ENCODE peak calls at places on chromosomes 4 and X, in five cellular contexts. K is glutamatergic neuron, R is cardiac muscle cell, W is fibroblast of mammary gland, V is A673. T is an unnamed sample.

GRCh38 chr4:48706741-48707140 is 73.3 kb downstream of the FRYL start:
- DNase-seq in K (no peak), R (peak; percentile 57), W (peak; percentile 12), V (no peak), T (no peak)

GRCh38 chr4:15003891-15004700 is 1.8 kb downstream of the CPEB2 start:
- DNase-seq in K (peak; percentile 57), R (peak; percentile 58), W (no peak), V (peak; percentile 17), T (no peak)

GRCh38 chr4:173560896-173561295 is 30.9 kb upstream of the HAND2 start:
- DNase-seq in K (no peak), R (no peak), W (no peak), V (no peak), T (no peak)

GRCh38 chr4:36427696-36428095 is 146.3 kb downstream of the DTHD1 start:
- DNase-seq in K (no peak), R (no peak), W (no peak), V (no peak), T (no peak)

GRCh38 chr4:81454498-81454897 is 17.2 kb downstream of the RASGEF1B start:
- DNase-seq in K (no peak), R (no peak), W (no peak), V (peak; percentile 38), T (no peak)

GRCh38 chrX:39472161-39472560 is 625.6 kb downstream of the BCOR start:
- DNase-seq in K (no peak), R (no peak), W (no peak), V (no peak), T (no peak)

GRCh38 chr4:100736651-100737450 is 219.0 kb upstream of the EMCN start:
- DNase-seq in K (no peak), R (peak; percentile 5), W (peak; percentile 96), V (peak; percentile 69), T (peak; percentile 90)

GRCh38 chr4:7761720-7762119 is 177.9 kb downstream of the AFAP1 start:
- DNase-seq in K (peak; percentile 75), R (peak; percentile 85), W (peak; percentile 63), V (peak; percentile 86), T (no peak)

GRCh38 chr4:56976283-56976877 is 1.0 kb downstream of the NOA1 start:
- DNase-seq in K (peak; percentile 24), R (peak; percentile 24), W (no peak), V (no peak), T (no peak)

GRCh38 chrX:95764972-95765451 is 919.6 kb upstream of the DIAPH2 start:
- DNase-seq in K (no peak), R (peak; percentile 75), W (peak; percentile 44), V (peak; percentile 74), T (no peak)

GRCh38 chr4:113587156-113587555 is 174.4 kb downstream of the CAMK2D start:
- DNase-seq in K (no peak), R (no peak), W (no peak), V (no peak), T (no peak)

GRCh38 chr4:56130609-56131150 is 181.9 kb downstream of the CEP135 start:
- DNase-seq in K (no peak), R (no peak), W (peak; percentile 6), V (peak; percentile 5), T (no peak)

GRCh38 chr4:33477715-33478114 is 2757.5 kb downstream of the PCDH7 start:
- DNase-seq in K (no peak), R (no peak), W (no peak), V (no peak), T (no peak)

GRCh38 chr4:122832732-122833131 is 6.1 kb downstream of the FGF2 start:
- DNase-seq in K (no peak), R (no peak), W (no peak), V (no peak), T (no peak)

GRCh38 chrX:34382416-34382815 is 250.3 kb upstream of the FAM47A start:
- DNase-seq in K (no peak), R (no peak), W (peak; percentile 78), V (no peak), T (peak; percentile 58)

GRCh38 chrX:107449490-107450175 is at the start of gene FRMPD3:
- DNase-seq in K (peak; percentile 47), R (peak; percentile 72), W (no peak), V (no peak), T (no peak)

GRCh38 chr4:149194061-149194460 is 621.6 kb downstream of the IQCM start:
- DNase-seq in K (no peak), R (no peak), W (no peak), V (no peak), T (no peak)

GRCh38 chrX:22339459-22339858 is 66.7 kb downstream of the CBLL2 start:
- DNase-seq in K (no peak), R (no peak), W (no peak), V (no peak), T (no peak)

GRCh38 chr4:84647307-84647884 is 64.5 kb downstream of the CDS1 start:
- DNase-seq in K (no peak), R (no peak), W (peak; percentile 82), V (peak; percentile 7), T (no peak)

GRCh38 chr4:157075811-157076577 is at the start of gene GLRB:
- DNase-seq in K (peak; percentile 68), R (peak; percentile 56), W (no peak), V (peak; percentile 52), T (no peak)

GRCh38 chrX:133151320-133151719 is 54.4 kb upstream of the USP26 start:
- DNase-seq in K (no peak), R (no peak), W (no peak), V (no peak), T (no peak)

GRCh38 chr4:52038109-52038912 is at the start of gene SGCB:
- DNase-seq in K (peak; percentile 93), R (peak; percentile 74), W (peak; percentile 31), V (peak; percentile 54), T (no peak)

GRCh38 chr4:122617597-122618593 is 3.0 kb downstream of the IL21 start:
- DNase-seq in K (no peak), R (no peak), W (no peak), V (no peak), T (no peak)

GRCh38 chr4:148574502-148574901 is 132.3 kb upstream of the NR3C2 start:
- DNase-seq in K (no peak), R (no peak), W (peak; percentile 19), V (no peak), T (peak; percentile 22)

GRCh38 chrX:40267334-40268118 is 169.8 kb upstream of the BCOR start:
- DNase-seq in K (no peak), R (no peak), W (no peak), V (no peak), T (no peak)

GRCh38 chr4:80053140-80053910 is 19.7 kb downstream of the ANTXR2 start:
- DNase-seq in K (no peak), R (no peak), W (no peak), V (no peak), T (no peak)

GRCh38 chrX:48663241-48663640 is 20.4 kb upstream of the WAS start:
- DNase-seq in K (no peak), R (no peak), W (no peak), V (no peak), T (no peak)

GRCh38 chrX:2608638-2609430 is 82.3 kb upstream of the CD99 start:
- DNase-seq in K (peak; percentile 71), R (peak; percentile 86), W (peak; percentile 68), V (peak; percentile 95), T (peak; percentile 75)

GRCh38 chr4:15244354-15244753 is 183.5 kb upstream of the C1QTNF7 start:
- DNase-seq in K (no peak), R (no peak), W (peak; percentile 83), V (no peak), T (no peak)

GRCh38 chrX:132774312-132774711 is 184.1 kb downstream of the HS6ST2 start:
- DNase-seq in K (no peak), R (no peak), W (no peak), V (no peak), T (no peak)

GRCh38 chrX:129823115-129823514 is 20.6 kb downstream of the ZDHHC9 start:
- DNase-seq in K (peak; percentile 22), R (peak; percentile 28), W (peak; percentile 53), V (peak; percentile 66), T (no peak)

GRCh38 chr4:113049421-113050355 is at the start of gene ANK2:
- DNase-seq in K (peak; percentile 86), R (peak; percentile 27), W (peak; percentile 28), V (no peak), T (no peak)

GRCh38 chr4:187363453-187363852 is 632.1 kb upstream of the ZFP42 start:
- DNase-seq in K (no peak), R (no peak), W (no peak), V (no peak), T (no peak)

GRCh38 chrX:133953078-133953477 is 32.3 kb downstream of the GPC3 start:
- DNase-seq in K (no peak), R (no peak), W (no peak), V (no peak), T (no peak)

GRCh38 chr4:139015948-139016451 is 419 bp downstream of the NOCT start:
- DNase-seq in K (no peak), R (peak; percentile 61), W (peak; percentile 32), V (peak; percentile 45), T (peak; percentile 10)

DNA sequence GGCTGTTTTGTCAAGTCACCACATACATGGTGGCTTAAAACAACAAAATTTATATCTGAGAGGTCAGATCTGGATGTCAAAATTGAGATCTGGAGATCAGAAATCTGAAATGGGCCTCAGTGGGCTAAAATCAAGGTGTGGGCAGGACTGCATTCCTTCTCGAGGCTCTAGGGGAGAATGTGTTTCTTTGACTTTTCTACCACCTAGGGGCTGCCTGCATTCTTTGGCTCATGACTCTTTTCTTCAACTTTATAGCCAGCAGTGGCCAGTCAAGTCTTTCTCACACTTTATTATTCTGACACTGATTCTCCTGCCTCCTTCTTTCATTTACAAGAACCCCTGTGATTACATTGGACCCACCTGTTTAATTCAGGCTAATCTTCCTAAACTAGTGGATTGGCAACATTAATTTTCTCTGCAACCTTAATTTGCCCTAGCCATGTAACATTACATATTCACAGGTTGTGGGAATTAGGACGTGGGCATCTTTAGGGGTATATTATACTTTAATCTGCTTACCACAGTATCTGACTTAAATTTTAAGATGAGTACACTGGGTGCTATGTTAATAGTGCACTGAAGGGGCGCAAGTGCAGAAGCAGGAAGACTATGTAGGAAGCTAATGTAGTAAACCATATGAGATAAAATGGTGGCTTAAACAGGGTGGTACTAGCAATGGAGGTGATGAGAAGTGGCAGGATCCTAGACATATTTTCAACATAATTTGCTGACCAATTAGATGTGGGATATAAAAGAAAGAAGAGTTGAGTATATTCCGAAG is 188.0 kb downstream of the SLC4A4 start:
- DNase-seq in K (no peak), R (no peak), W (no peak), V (no peak), T (no peak)
- TF ChIP-seq CTCF in K (no peak), R (no peak), W (no peak), V (no peak), T (peak; percentile 48)

GRCh38 chr4:126051709-126052424 is 737.1 kb downstream of the FAT4 start:
- DNase-seq in K (no peak), R (peak; percentile 26), W (peak; percentile 79), V (peak; percentile 70), T (peak; percentile 57)
- TF ChIP-seq CTCF in K (no peak), R (peak; percentile 25), W (peak; percentile 35), V (peak; percentile 45), T (peak; percentile 47)

DNA sequence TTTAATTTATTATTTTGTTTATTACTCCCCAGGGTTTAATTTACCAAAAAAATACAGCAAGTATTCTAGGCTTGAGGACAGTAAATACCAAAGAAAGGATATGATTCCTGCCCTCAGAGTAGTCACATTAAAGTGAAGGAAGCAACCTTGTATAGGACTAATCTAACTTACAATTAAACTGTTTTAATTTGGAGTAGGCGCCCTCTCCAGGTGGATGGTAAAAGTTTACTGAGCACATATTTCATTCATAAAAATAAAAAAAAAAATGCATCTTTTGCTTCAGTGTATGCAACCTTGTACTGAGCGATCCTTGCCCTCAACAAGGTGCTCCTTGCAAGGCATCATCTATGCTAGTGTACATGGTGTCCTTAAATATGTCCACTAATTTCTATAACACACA is 72.0 kb upstream of the MAGEB16 start:
- DNase-seq in K (no peak), R (peak; percentile 12), W (peak; percentile 18), V (peak; percentile 53), T (peak; percentile 0)
- TF ChIP-seq CTCF in K (peak; percentile 11), R (peak; percentile 12), W (peak; percentile 27), V (peak; percentile 54), T (peak; percentile 38)

GRCh38 chrX:25021132-25021498 is 5.3 kb upstream of the ARX start:
- DNase-seq in K (no peak), R (no peak), W (no peak), V (peak; percentile 63), T (no peak)
- TF ChIP-seq CTCF in K (peak; percentile 7), R (no peak), W (no peak), V (peak; percentile 20), T (no peak)

T was measured in HFFc6.